ENCODE peak calls at places on chromosomes 4 and X, in four cellular contexts. V, U, O and N are unnamed samples.

GRCh38 chrX:122475306-122475705 is 708.8 kb upstream of the GRIA3 start:
- DNase-seq in V (no peak), U (no peak), O (no peak), N (no peak)

GRCh38 chr4:41575665-41576064 is 37.7 kb downstream of the LIMCH1 start:
- DNase-seq in V (no peak), U (no peak), O (no peak), N (no peak)

GRCh38 chrX:139647597-139647996 is 60.4 kb downstream of the MCF2 start:
- DNase-seq in V (peak), U (no peak), O (no peak), N (no peak)

GRCh38 chr4:54433686-54434085 is 204.6 kb downstream of the PDGFRA start:
- DNase-seq in V (no peak), U (no peak), O (peak), N (no peak)

GRCh38 chr4:182698212-182698611 is 219.0 kb downstream of the DCTD start:
- DNase-seq in V (no peak), U (no peak), O (no peak), N (no peak)

GRCh38 chrX:9293051-9293496 is 171.8 kb upstream of the TBL1X start:
- DNase-seq in V (no peak), U (no peak), O (peak), N (peak)

GRCh38 chrX:132216806-132217202 is 2.4 kb downstream of the RAP2C start:
- DNase-seq in V (no peak), U (no peak), O (no peak), N (no peak)

GRCh38 chr4:28391877-28392276 is 1531.2 kb downstream of the STIM2 start:
- DNase-seq in V (no peak), U (no peak), O (no peak), N (no peak)

GRCh38 chrX:24647257-24648058 is at the start of gene PCYT1B:
- DNase-seq in V (no peak), U (no peak), O (peak), N (peak)

GRCh38 chr4:183580849-183581248 is 76.0 kb downstream of the ING2 start:
- DNase-seq in V (no peak), U (no peak), O (no peak), N (no peak)

GRCh38 chr4:184310171-184310567 is 92.5 kb upstream of the ENPP6 start:
- DNase-seq in V (no peak), U (no peak), O (peak), N (no peak)

GRCh38 chr4:85825937-85826678 is 351.2 kb downstream of the ARHGAP24 start:
- DNase-seq in V (no peak), U (peak), O (peak), N (peak)

GRCh38 chr4:13988347-13989265 is 361.1 kb upstream of the BOD1L1 start:
- DNase-seq in V (no peak), U (no peak), O (no peak), N (no peak)

GRCh38 chr4:184450743-184451142 is 23.6 kb downstream of the IRF2 start:
- DNase-seq in V (no peak), U (no peak), O (no peak), N (no peak)

GRCh38 chr4:181194096-181194495 is 1049.1 kb upstream of the TENM3 start:
- DNase-seq in V (no peak), U (no peak), O (no peak), N (no peak)

GRCh38 chrX:43813898-43814297 is 68.4 kb downstream of the MAOB start:
- DNase-seq in V (no peak), U (no peak), O (peak), N (peak)

GRCh38 chrX:74325130-74326059 is 21.4 kb downstream of the ZCCHC13 start:
- DNase-seq in V (no peak), U (no peak), O (peak), N (peak)

GRCh38 chr4:80361329-80361900 is 25.9 kb downstream of the CFAP299 start:
- DNase-seq in V (no peak), U (peak), O (no peak), N (no peak)

GRCh38 chrX:130060122-130061069 is 49.9 kb downstream of the ELF4 start:
- DNase-seq in V (no peak), U (peak), O (peak), N (no peak)

GRCh38 chr4:42617030-42617429 is 39.9 kb downstream of the ATP8A1 start:
- DNase-seq in V (no peak), U (no peak), O (no peak), N (no peak)

GRCh38 chr4:146245246-146245645 is 30.9 kb downstream of the REELD1 start:
- DNase-seq in V (no peak), U (no peak), O (no peak), N (no peak)

GRCh38 chr4:2745516-2745915 is 10.6 kb downstream of the TNIP2 start:
- DNase-seq in V (no peak), U (no peak), O (no peak), N (no peak)
- H3K9ac ChIP-seq in V (peak), U (no peak), O (no peak), N (no peak)

GRCh38 chrX:68685722-68686683 is 38.5 kb downstream of the STARD8 start:
- DNase-seq in V (no peak), U (no peak), O (peak), N (no peak)
- TF ChIP-seq SUZ12 in V (no peak), U (no peak), O (no peak), N (no peak)

DNA sequence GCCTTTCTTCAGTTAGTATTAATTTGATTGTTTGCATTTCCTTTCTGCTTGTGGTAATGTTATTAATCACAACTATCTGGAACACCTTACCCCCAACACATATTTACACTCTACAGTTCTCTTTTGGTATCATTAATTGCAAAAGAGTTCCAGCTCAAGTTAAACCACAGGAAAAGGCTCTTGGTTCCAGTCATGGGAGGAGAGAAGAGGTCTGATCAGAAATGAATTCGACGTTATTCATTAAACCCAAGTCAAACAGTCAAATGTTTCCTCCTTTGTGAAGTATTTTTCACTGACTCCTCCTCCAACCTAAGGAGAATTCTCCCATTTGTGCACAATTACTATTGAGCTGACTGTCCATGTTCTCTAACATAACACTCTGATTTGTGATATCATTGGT is 91.4 kb downstream of the SLC39A8 start:
- DNase-seq in V (no peak), U (no peak), O (no peak), N (no peak)
- TF ChIP-seq YY1 in V (no peak), U (no peak), O (no peak), N (no peak)

GRCh38 chrX:19670854-19671620 is 155.7 kb upstream of the MAP3K15 start:
- DNase-seq in V (no peak), U (peak), O (no peak), N (no peak)
- H3K9ac ChIP-seq in V (no peak), U (no peak), O (no peak), N (no peak)

GRCh38 chrX:682892-683291 is 52.3 kb downstream of the SHOX start:
- DNase-seq in V (no peak), U (no peak), O (no peak), N (no peak)

GRCh38 chrX:680062-680461 is 49.5 kb downstream of the SHOX start:
- DNase-seq in V (no peak), U (no peak), O (no peak), N (no peak)

GRCh38 chrX:681989-682388 is 51.4 kb downstream of the SHOX start:
- DNase-seq in V (no peak), U (no peak), O (no peak), N (no peak)

GRCh38 chrX:685120-686032 is 54.8 kb downstream of the SHOX start:
- DNase-seq in V (no peak), U (no peak), O (no peak), N (no peak)

GRCh38 chrX:683572-683971 is 53.0 kb downstream of the SHOX start:
- DNase-seq in V (no peak), U (no peak), O (no peak), N (no peak)
- TF ChIP-seq SUZ12 in V (no peak), U (no peak), O (no peak), N (no peak)

GRCh38 chrX:29237972-29238371 is 650.7 kb downstream of the IL1RAPL1 start:
- DNase-seq in V (no peak), U (no peak), O (no peak), N (no peak)

GRCh38 chrX:29241831-29242230 is 654.6 kb downstream of the IL1RAPL1 start:
- DNase-seq in V (no peak), U (no peak), O (no peak), N (no peak)

GRCh38 chrX:29243942-29244341 is 656.7 kb downstream of the IL1RAPL1 start:
- DNase-seq in V (no peak), U (no peak), O (no peak), N (no peak)
- TF ChIP-seq YY1 in V (no peak), U (no peak), O (no peak), N (no peak)

GRCh38 chr4:87423313-87424031 is 1.1 kb downstream of the NUDT9 start:
- DNase-seq in V (no peak), U (no peak), O (no peak), N (no peak)
- H3K9ac ChIP-seq in V (peak), U (peak), O (peak), N (peak)

DNA sequence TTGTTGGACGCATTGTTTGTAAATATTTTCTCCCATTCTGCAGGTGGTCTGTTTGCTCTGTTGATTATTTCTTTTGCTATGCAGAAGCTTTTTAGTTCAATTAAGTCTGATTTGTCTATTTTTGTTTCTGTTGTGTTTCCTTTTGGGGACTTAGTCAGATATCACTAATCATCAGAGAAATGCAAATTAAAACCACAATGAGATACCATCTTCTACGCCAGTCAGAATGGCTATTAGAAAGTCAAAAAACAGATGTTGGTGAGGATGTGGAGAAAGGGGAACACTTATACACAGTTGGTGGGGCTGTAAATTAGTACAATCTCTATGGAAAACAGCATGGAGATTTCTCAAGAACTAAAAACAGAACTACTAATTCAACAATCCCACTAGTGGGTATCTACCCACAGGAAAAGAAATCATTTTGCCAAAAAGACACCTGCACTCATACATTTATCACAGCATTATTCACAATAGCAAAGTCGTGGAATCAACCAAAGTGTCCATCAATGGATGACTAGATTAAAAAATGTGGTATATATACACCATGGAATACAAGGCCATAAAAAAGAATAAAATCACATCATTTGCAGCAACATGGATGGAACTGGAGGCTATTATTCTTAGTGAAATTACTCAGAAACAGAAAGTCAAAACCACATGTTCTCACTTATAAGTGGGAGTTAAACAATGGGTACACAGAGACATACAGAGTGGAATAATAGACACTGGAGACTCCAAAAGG is 8.1 kb downstream of the COQ2 start:
- DNase-seq in V (no peak), U (no peak), O (no peak), N (no peak)
- TF ChIP-seq SUZ12 in V (no peak), U (no peak), O (no peak), N (no peak)

GRCh38 chrX:46865281-46865680 is 28.4 kb downstream of the RP2 start:
- DNase-seq in V (no peak), U (peak), O (no peak), N (no peak)
- TF ChIP-seq YY1 in V (no peak), U (no peak), O (no peak), N (no peak)

DNA sequence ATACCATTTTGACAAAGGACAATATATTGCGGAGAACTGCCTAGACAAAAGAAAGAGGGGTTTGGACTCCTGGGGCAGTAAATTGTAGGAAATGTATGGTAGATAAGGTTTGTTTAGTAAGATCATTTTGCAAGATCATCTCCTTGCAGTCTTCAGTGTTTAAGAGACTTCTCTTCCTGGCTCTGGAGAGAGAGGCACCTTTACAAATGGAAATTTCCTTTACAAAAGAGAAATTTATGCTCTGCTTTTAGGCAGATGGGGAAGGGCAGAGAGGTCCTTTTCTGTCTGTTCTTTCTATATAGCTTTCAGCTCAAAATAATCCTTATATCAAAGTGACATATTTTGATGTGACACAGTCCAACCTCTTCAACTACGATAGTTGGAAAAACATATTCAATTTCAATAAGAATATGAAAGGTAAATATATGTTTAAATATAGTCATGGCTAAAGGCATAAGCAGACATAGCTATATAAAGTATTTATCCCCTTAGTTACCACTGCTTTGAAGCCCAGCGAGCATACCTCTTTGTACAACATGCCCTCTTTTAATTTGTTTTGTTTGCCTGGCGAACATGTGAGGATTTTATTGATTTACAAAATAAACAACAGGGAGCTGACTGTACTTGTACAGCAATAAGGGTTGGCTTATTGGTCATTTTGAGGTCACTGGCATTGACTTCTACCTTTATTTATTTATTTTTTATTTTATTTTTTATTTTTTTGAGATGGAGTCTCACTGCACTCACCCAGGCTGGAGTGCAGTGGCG is 65.2 kb downstream of the TRIM2 start:
- DNase-seq in V (no peak), U (no peak), O (no peak), N (no peak)
- H3K9ac ChIP-seq in V (no peak), U (no peak), O (no peak), N (no peak)